ENCODE peak calls at places on chromosomes 13 and 19, in nine cellular contexts. One of them, this sample, is unnamed.

GRCh38 chr19:14115761-14116160 is 1.8 kb downstream of the PRKACA start:
- DNase-seq in fibroblast of pulmonary artery: no peak
- DNase-seq in foreskin fibroblast: no peak
- DNase-seq in BE2C: no peak
- DNase-seq in heart right ventricle: no peak
- DNase-seq in H9: no peak
- DNase-seq in bronchial epithelial cell: no peak
- DNase-seq in GM12865: no peak
- DNase-seq in omental fat pad: no peak
- DNase-seq in this sample: no peak

GRCh38 chr19:3028305-3029069 is 593 bp downstream of the TLE2 start:
- DNase-seq in fibroblast of pulmonary artery: no peak
- DNase-seq in foreskin fibroblast: no peak
- DNase-seq in BE2C: no peak
- DNase-seq in heart right ventricle: no peak
- DNase-seq in H9: peak
- DNase-seq in bronchial epithelial cell: no peak
- DNase-seq in GM12865: no peak
- DNase-seq in omental fat pad: no peak
- DNase-seq in this sample: peak

GRCh38 chr19:46390866-46391265 is 22.5 kb downstream of the CCDC8 start:
- DNase-seq in fibroblast of pulmonary artery: no peak
- DNase-seq in foreskin fibroblast: no peak
- DNase-seq in BE2C: no peak
- DNase-seq in heart right ventricle: no peak
- DNase-seq in H9: no peak
- DNase-seq in bronchial epithelial cell: no peak
- DNase-seq in GM12865: no peak
- DNase-seq in omental fat pad: no peak
- DNase-seq in this sample: no peak

GRCh38 chr19:7787602-7788177 is 24.6 kb downstream of the CLEC4M start:
- DNase-seq in fibroblast of pulmonary artery: no peak
- DNase-seq in foreskin fibroblast: no peak
- DNase-seq in BE2C: no peak
- DNase-seq in heart right ventricle: no peak
- DNase-seq in H9: no peak
- DNase-seq in bronchial epithelial cell: no peak
- DNase-seq in GM12865: no peak
- DNase-seq in omental fat pad: no peak
- DNase-seq in this sample: no peak

GRCh38 chr19:39778763-39779162 is at the start of gene LEUTX:
- DNase-seq in fibroblast of pulmonary artery: no peak
- DNase-seq in foreskin fibroblast: no peak
- DNase-seq in BE2C: no peak
- DNase-seq in heart right ventricle: no peak
- DNase-seq in H9: no peak
- DNase-seq in bronchial epithelial cell: no peak
- DNase-seq in GM12865: peak
- DNase-seq in omental fat pad: no peak
- DNase-seq in this sample: no peak

GRCh38 chr13:20356437-20356836 is 124.3 kb upstream of the GJB6 start:
- DNase-seq in fibroblast of pulmonary artery: no peak
- DNase-seq in foreskin fibroblast: no peak
- DNase-seq in BE2C: no peak
- DNase-seq in heart right ventricle: no peak
- DNase-seq in H9: no peak
- DNase-seq in bronchial epithelial cell: no peak
- DNase-seq in GM12865: no peak
- DNase-seq in omental fat pad: no peak
- DNase-seq in this sample: no peak

GRCh38 chr13:28463481-28463880 is 31.4 kb downstream of the FLT1 start:
- DNase-seq in fibroblast of pulmonary artery: peak
- DNase-seq in foreskin fibroblast: no peak
- DNase-seq in BE2C: no peak
- DNase-seq in heart right ventricle: no peak
- DNase-seq in H9: no peak
- DNase-seq in bronchial epithelial cell: peak
- DNase-seq in GM12865: no peak
- DNase-seq in omental fat pad: no peak
- DNase-seq in this sample: no peak

GRCh38 chr13:60707878-60708277 is 310.9 kb downstream of the TDRD3 start:
- DNase-seq in fibroblast of pulmonary artery: no peak
- DNase-seq in foreskin fibroblast: no peak
- DNase-seq in BE2C: no peak
- DNase-seq in heart right ventricle: no peak
- DNase-seq in H9: no peak
- DNase-seq in bronchial epithelial cell: peak
- DNase-seq in GM12865: no peak
- DNase-seq in omental fat pad: no peak
- DNase-seq in this sample: no peak

GRCh38 chr19:18000981-18001836 is 6.8 kb upstream of the ARRDC2 start:
- DNase-seq in fibroblast of pulmonary artery: peak
- DNase-seq in foreskin fibroblast: peak
- DNase-seq in BE2C: peak
- DNase-seq in heart right ventricle: peak
- DNase-seq in H9: peak
- DNase-seq in bronchial epithelial cell: peak
- DNase-seq in GM12865: peak
- DNase-seq in omental fat pad: peak
- DNase-seq in this sample: no peak

GRCh38 chr19:8438236-8438635 is 6.5 kb upstream of the HNRNPM start:
- DNase-seq in fibroblast of pulmonary artery: no peak
- DNase-seq in foreskin fibroblast: no peak
- DNase-seq in BE2C: no peak
- DNase-seq in heart right ventricle: no peak
- DNase-seq in H9: no peak
- DNase-seq in bronchial epithelial cell: no peak
- DNase-seq in GM12865: no peak
- DNase-seq in omental fat pad: no peak
- DNase-seq in this sample: no peak

GRCh38 chr13:108226184-108226583 is 8.0 kb downstream of the ABHD13 start:
- DNase-seq in fibroblast of pulmonary artery: no peak
- DNase-seq in foreskin fibroblast: no peak
- DNase-seq in BE2C: peak
- DNase-seq in heart right ventricle: no peak
- DNase-seq in H9: no peak
- DNase-seq in bronchial epithelial cell: peak
- DNase-seq in GM12865: peak
- DNase-seq in omental fat pad: no peak
- DNase-seq in this sample: no peak

GRCh38 chr13:109412232-109412935 is 374.0 kb downstream of the IRS2 start:
- DNase-seq in fibroblast of pulmonary artery: peak
- DNase-seq in foreskin fibroblast: no peak
- DNase-seq in BE2C: peak
- DNase-seq in heart right ventricle: peak
- DNase-seq in H9: peak
- DNase-seq in bronchial epithelial cell: no peak
- DNase-seq in GM12865: no peak
- DNase-seq in omental fat pad: no peak
- DNase-seq in this sample: peak

GRCh38 chr13:103371271-103371670 is 305.1 kb upstream of the SLC10A2 start:
- DNase-seq in fibroblast of pulmonary artery: peak
- DNase-seq in foreskin fibroblast: no peak
- DNase-seq in BE2C: no peak
- DNase-seq in heart right ventricle: no peak
- DNase-seq in H9: no peak
- DNase-seq in bronchial epithelial cell: peak
- DNase-seq in GM12865: no peak
- DNase-seq in omental fat pad: no peak
- DNase-seq in this sample: no peak

GRCh38 chr13:109764045-109764444 is 22.3 kb downstream of the IRS2 start:
- DNase-seq in fibroblast of pulmonary artery: no peak
- DNase-seq in foreskin fibroblast: no peak
- DNase-seq in BE2C: no peak
- DNase-seq in heart right ventricle: no peak
- DNase-seq in H9: no peak
- DNase-seq in bronchial epithelial cell: no peak
- DNase-seq in GM12865: no peak
- DNase-seq in omental fat pad: no peak
- DNase-seq in this sample: no peak

GRCh38 chr13:43094901-43095300 is 71.5 kb downstream of the DNAJC15 start:
- DNase-seq in fibroblast of pulmonary artery: no peak
- DNase-seq in foreskin fibroblast: no peak
- DNase-seq in BE2C: no peak
- DNase-seq in heart right ventricle: no peak
- DNase-seq in H9: no peak
- DNase-seq in bronchial epithelial cell: no peak
- DNase-seq in GM12865: peak
- DNase-seq in omental fat pad: no peak
- DNase-seq in this sample: no peak

GRCh38 chr19:30799854-30800755 is 427.9 kb downstream of the ZNF536 start:
- DNase-seq in fibroblast of pulmonary artery: no peak
- DNase-seq in foreskin fibroblast: no peak
- DNase-seq in BE2C: peak
- DNase-seq in heart right ventricle: peak
- DNase-seq in H9: peak
- DNase-seq in bronchial epithelial cell: peak
- DNase-seq in GM12865: no peak
- DNase-seq in omental fat pad: no peak
- DNase-seq in this sample: peak
- TF ChIP-seq CTCF in fibroblast of pulmonary artery: peak
- TF ChIP-seq CTCF in foreskin fibroblast: peak
- TF ChIP-seq CTCF in BE2C: peak
- TF ChIP-seq CTCF in heart right ventricle: peak
- TF ChIP-seq CTCF in H9: peak
- TF ChIP-seq CTCF in bronchial epithelial cell: peak
- TF ChIP-seq CTCF in GM12865: peak
- TF ChIP-seq CTCF in omental fat pad: no peak
- TF ChIP-seq CTCF in this sample: peak

GRCh38 chr19:52941941-52942370 is 18.7 kb upstream of the ZNF888 start:
- DNase-seq in fibroblast of pulmonary artery: peak
- DNase-seq in foreskin fibroblast: no peak
- DNase-seq in BE2C: no peak
- DNase-seq in heart right ventricle: peak
- DNase-seq in H9: peak
- DNase-seq in bronchial epithelial cell: peak
- DNase-seq in GM12865: peak
- DNase-seq in omental fat pad: no peak
- DNase-seq in this sample: no peak

GRCh38 chr19:52945652-52946321 is 16.9 kb downstream of the ZNF816 start:
- DNase-seq in fibroblast of pulmonary artery: no peak
- DNase-seq in foreskin fibroblast: no peak
- DNase-seq in BE2C: no peak
- DNase-seq in heart right ventricle: no peak
- DNase-seq in H9: peak
- DNase-seq in bronchial epithelial cell: no peak
- DNase-seq in GM12865: no peak
- DNase-seq in omental fat pad: no peak
- DNase-seq in this sample: no peak

GRCh38 chr19:52943134-52943883 is 19.4 kb downstream of the ZNF816 start:
- DNase-seq in fibroblast of pulmonary artery: no peak
- DNase-seq in foreskin fibroblast: no peak
- DNase-seq in BE2C: no peak
- DNase-seq in heart right ventricle: no peak
- DNase-seq in H9: no peak
- DNase-seq in bronchial epithelial cell: no peak
- DNase-seq in GM12865: no peak
- DNase-seq in omental fat pad: no peak
- DNase-seq in this sample: no peak

GRCh38 chr19:52943884-52944643 is 18.6 kb downstream of the ZNF816 start:
- DNase-seq in fibroblast of pulmonary artery: no peak
- DNase-seq in foreskin fibroblast: no peak
- DNase-seq in BE2C: no peak
- DNase-seq in heart right ventricle: no peak
- DNase-seq in H9: no peak
- DNase-seq in bronchial epithelial cell: peak
- DNase-seq in GM12865: no peak
- DNase-seq in omental fat pad: no peak
- DNase-seq in this sample: no peak

GRCh38 chr19:52942371-52943133 is 19.3 kb upstream of the ZNF888 start:
- DNase-seq in fibroblast of pulmonary artery: peak
- DNase-seq in foreskin fibroblast: peak
- DNase-seq in BE2C: peak
- DNase-seq in heart right ventricle: peak
- DNase-seq in H9: peak
- DNase-seq in bronchial epithelial cell: peak
- DNase-seq in GM12865: peak
- DNase-seq in omental fat pad: peak
- DNase-seq in this sample: peak
- TF ChIP-seq CTCF in fibroblast of pulmonary artery: no peak
- TF ChIP-seq CTCF in foreskin fibroblast: no peak
- TF ChIP-seq CTCF in BE2C: no peak
- TF ChIP-seq CTCF in heart right ventricle: no peak
- TF ChIP-seq CTCF in H9: no peak
- TF ChIP-seq CTCF in bronchial epithelial cell: no peak
- TF ChIP-seq CTCF in GM12865: no peak
- TF ChIP-seq CTCF in omental fat pad: no peak
- TF ChIP-seq CTCF in this sample: no peak

GRCh38 chr19:19319725-19320361 is 466 bp downstream of the SUGP1 start:
- DNase-seq in fibroblast of pulmonary artery: no peak
- DNase-seq in foreskin fibroblast: no peak
- DNase-seq in BE2C: no peak
- DNase-seq in heart right ventricle: no peak
- DNase-seq in H9: no peak
- DNase-seq in bronchial epithelial cell: no peak
- DNase-seq in GM12865: no peak
- DNase-seq in omental fat pad: no peak
- DNase-seq in this sample: no peak

GRCh38 chr19:19316082-19316481 is 4.2 kb downstream of the SUGP1 start:
- DNase-seq in fibroblast of pulmonary artery: no peak
- DNase-seq in foreskin fibroblast: no peak
- DNase-seq in BE2C: no peak
- DNase-seq in heart right ventricle: no peak
- DNase-seq in H9: no peak
- DNase-seq in bronchial epithelial cell: no peak
- DNase-seq in GM12865: no peak
- DNase-seq in omental fat pad: no peak
- DNase-seq in this sample: no peak

GRCh38 chr19:19321143-19321577 is 531 bp downstream of the MAU2 start:
- DNase-seq in fibroblast of pulmonary artery: no peak
- DNase-seq in foreskin fibroblast: no peak
- DNase-seq in BE2C: no peak
- DNase-seq in heart right ventricle: no peak
- DNase-seq in H9: peak
- DNase-seq in bronchial epithelial cell: no peak
- DNase-seq in GM12865: peak
- DNase-seq in omental fat pad: no peak
- DNase-seq in this sample: peak

GRCh38 chr19:19324059-19324755 is 3.6 kb downstream of the MAU2 start:
- DNase-seq in fibroblast of pulmonary artery: no peak
- DNase-seq in foreskin fibroblast: no peak
- DNase-seq in BE2C: no peak
- DNase-seq in heart right ventricle: no peak
- DNase-seq in H9: no peak
- DNase-seq in bronchial epithelial cell: no peak
- DNase-seq in GM12865: no peak
- DNase-seq in omental fat pad: no peak
- DNase-seq in this sample: no peak

GRCh38 chr19:19320362-19321142 is at the start of the genes MAU2 and SUGP1:
- DNase-seq in fibroblast of pulmonary artery: peak
- DNase-seq in foreskin fibroblast: peak
- DNase-seq in BE2C: peak
- DNase-seq in heart right ventricle: peak
- DNase-seq in H9: peak
- DNase-seq in bronchial epithelial cell: peak
- DNase-seq in GM12865: peak
- DNase-seq in omental fat pad: peak
- DNase-seq in this sample: peak
- TF ChIP-seq CTCF in fibroblast of pulmonary artery: peak
- TF ChIP-seq CTCF in foreskin fibroblast: peak
- TF ChIP-seq CTCF in BE2C: peak
- TF ChIP-seq CTCF in heart right ventricle: peak
- TF ChIP-seq CTCF in H9: no peak
- TF ChIP-seq CTCF in bronchial epithelial cell: peak
- TF ChIP-seq CTCF in GM12865: peak
- TF ChIP-seq CTCF in omental fat pad: no peak
- TF ChIP-seq CTCF in this sample: peak

GRCh38 chr13:30052127-30052526 is 201.7 kb upstream of the UBL3 start:
- DNase-seq in fibroblast of pulmonary artery: peak
- DNase-seq in foreskin fibroblast: no peak
- DNase-seq in BE2C: no peak
- DNase-seq in heart right ventricle: no peak
- DNase-seq in H9: peak
- DNase-seq in bronchial epithelial cell: no peak
- DNase-seq in GM12865: no peak
- DNase-seq in omental fat pad: no peak
- DNase-seq in this sample: no peak
- TF ChIP-seq CTCF in fibroblast of pulmonary artery: no peak
- TF ChIP-seq CTCF in foreskin fibroblast: no peak
- TF ChIP-seq CTCF in BE2C: peak
- TF ChIP-seq CTCF in heart right ventricle: no peak
- TF ChIP-seq CTCF in H9: peak
- TF ChIP-seq CTCF in bronchial epithelial cell: no peak
- TF ChIP-seq CTCF in GM12865: no peak
- TF ChIP-seq CTCF in omental fat pad: no peak
- TF ChIP-seq CTCF in this sample: no peak